ENCODE peak calls at places on chromosome 20, in seven cellular contexts. W is transverse colon, Z is endothelial cell of umbilical vein, E is breast epithelium, F is HCT116, K is H1, A is upper lobe of left lung. N is an unnamed sample. For H3K4me1, the result is how much of the 10 kb centered on the place peaks cover.

GRCh38 chr20:45343867-45344721 is 4.1 kb downstream of the SDC4 start:
- DNase-seq in W (peak), Z (peak), E (peak), F (peak), K (no peak), A (peak), N (no peak)

GRCh38 chr20:44081476-44081875 is 105.5 kb downstream of the JPH2 start:
- DNase-seq in W (no peak), Z (peak), E (no peak), F (no peak), K (no peak), A (no peak), N (no peak)

GRCh38 chr20:44700306-44700705 is 14.9 kb upstream of the CCN5 start:
- DNase-seq in W (no peak), Z (no peak), E (no peak), F (no peak), K (no peak), A (no peak), N (no peak)

GRCh38 chr20:16013631-16014030 is 559.6 kb downstream of the KIF16B start:
- DNase-seq in W (no peak), Z (no peak), E (no peak), F (no peak), K (no peak), A (no peak), N (no peak)

GRCh38 chr20:40814328-40814960 is 125.4 kb upstream of the MAFB start:
- DNase-seq in W (no peak), Z (no peak), E (no peak), F (no peak), K (no peak), A (no peak), N (no peak)

GRCh38 chr20:21640556-21640955 is 64.9 kb upstream of the PAX1 start:
- DNase-seq in W (no peak), Z (no peak), E (no peak), F (peak), K (peak), A (no peak), N (peak)

GRCh38 chr20:14958626-14959025 is 621.2 kb upstream of the FLRT3 start:
- DNase-seq in W (no peak), Z (no peak), E (no peak), F (no peak), K (no peak), A (no peak), N (no peak)

GRCh38 chr20:45337367-45338120 is 10.7 kb downstream of the SDC4 start:
- DNase-seq in W (peak), Z (no peak), E (peak), F (no peak), K (peak), A (peak), N (no peak)

GRCh38 chr20:51434556-51435256 is 107.8 kb downstream of the NFATC2 start:
- DNase-seq in W (no peak), Z (no peak), E (no peak), F (peak), K (no peak), A (no peak), N (no peak)

GRCh38 chr20:23036371-23036770 is 1.3 kb downstream of the SSTR4 start:
- DNase-seq in W (no peak), Z (no peak), E (no peak), F (no peak), K (no peak), A (no peak), N (no peak)

GRCh38 chr20:61279621-61280150 is 27.6 kb downstream of the CDH4 start:
- DNase-seq in W (no peak), Z (no peak), E (no peak), F (no peak), K (no peak), A (no peak), N (no peak)

GRCh38 chr20:61278296-61278695 is 26.2 kb downstream of the CDH4 start:
- DNase-seq in W (no peak), Z (no peak), E (no peak), F (no peak), K (no peak), A (no peak), N (no peak)

GRCh38 chr20:61280217-61280980 is 28.3 kb downstream of the CDH4 start:
- DNase-seq in W (no peak), Z (no peak), E (no peak), F (no peak), K (no peak), A (no peak), N (peak)

GRCh38 chr20:61284752-61285151 is 32.7 kb downstream of the CDH4 start:
- DNase-seq in W (no peak), Z (no peak), E (no peak), F (no peak), K (no peak), A (no peak), N (no peak)

GRCh38 chr20:61281286-61281795 is 29.3 kb downstream of the CDH4 start:
- DNase-seq in W (no peak), Z (no peak), E (no peak), F (no peak), K (no peak), A (no peak), N (no peak)
- TF ChIP-seq POLR2AphosphoS5 in W (no peak), Z (no peak), E (no peak), F (no peak), K (no peak), A (no peak), N (no peak)

GRCh38 chr20:62916703-62917476 is 9.4 kb downstream of the DIDO1 start:
- DNase-seq in W (no peak), Z (no peak), E (no peak), F (no peak), K (no peak), A (no peak), N (no peak)
- H3K4me1 ChIP-seq in W (half or more), Z (under half), E (under half), F (under half), K (under half), A (half or more), N (half or more)

DNA sequence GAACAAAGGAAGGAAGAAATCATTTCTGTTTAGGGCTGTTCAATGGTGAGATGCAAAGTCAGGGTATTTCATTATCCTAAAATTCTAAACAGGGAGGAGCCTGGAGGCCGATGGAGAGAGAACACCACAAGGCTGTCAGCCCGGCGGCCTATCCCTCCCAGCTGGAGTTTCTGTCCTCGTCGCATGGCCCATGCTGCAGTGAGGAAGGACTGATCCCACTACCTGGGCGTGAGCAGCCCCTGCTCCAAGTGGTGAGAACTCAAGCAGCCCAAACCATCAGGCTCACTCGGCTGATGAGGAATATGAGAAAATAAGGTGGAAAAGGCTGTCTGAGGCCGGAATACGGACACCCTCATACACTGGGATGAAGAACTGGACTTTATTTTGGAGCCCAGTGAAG is 30.8 kb downstream of the DIDO1 start:
- DNase-seq in W (no peak), Z (no peak), E (no peak), F (no peak), K (no peak), A (no peak), N (no peak)
- TF ChIP-seq POLR2AphosphoS5 in W (peak), Z (no peak), E (no peak), F (no peak), K (peak), A (no peak), N (no peak)

GRCh38 chr20:8133816-8134451 is 1.9 kb downstream of the PLCB1 start:
- DNase-seq in W (no peak), Z (peak), E (no peak), F (no peak), K (no peak), A (no peak), N (no peak)

GRCh38 chr20:8130840-8131526 is 1.1 kb upstream of the PLCB1 start:
- DNase-seq in W (no peak), Z (no peak), E (no peak), F (no peak), K (no peak), A (no peak), N (no peak)

GRCh38 chr20:8131598-8132014 is 460 bp upstream of the PLCB1 start:
- DNase-seq in W (no peak), Z (no peak), E (no peak), F (no peak), K (no peak), A (no peak), N (no peak)

GRCh38 chr20:8132632-8133587 is 844 bp downstream of the PLCB1 start:
- DNase-seq in W (peak), Z (peak), E (peak), F (no peak), K (no peak), A (peak), N (peak)

DNA sequence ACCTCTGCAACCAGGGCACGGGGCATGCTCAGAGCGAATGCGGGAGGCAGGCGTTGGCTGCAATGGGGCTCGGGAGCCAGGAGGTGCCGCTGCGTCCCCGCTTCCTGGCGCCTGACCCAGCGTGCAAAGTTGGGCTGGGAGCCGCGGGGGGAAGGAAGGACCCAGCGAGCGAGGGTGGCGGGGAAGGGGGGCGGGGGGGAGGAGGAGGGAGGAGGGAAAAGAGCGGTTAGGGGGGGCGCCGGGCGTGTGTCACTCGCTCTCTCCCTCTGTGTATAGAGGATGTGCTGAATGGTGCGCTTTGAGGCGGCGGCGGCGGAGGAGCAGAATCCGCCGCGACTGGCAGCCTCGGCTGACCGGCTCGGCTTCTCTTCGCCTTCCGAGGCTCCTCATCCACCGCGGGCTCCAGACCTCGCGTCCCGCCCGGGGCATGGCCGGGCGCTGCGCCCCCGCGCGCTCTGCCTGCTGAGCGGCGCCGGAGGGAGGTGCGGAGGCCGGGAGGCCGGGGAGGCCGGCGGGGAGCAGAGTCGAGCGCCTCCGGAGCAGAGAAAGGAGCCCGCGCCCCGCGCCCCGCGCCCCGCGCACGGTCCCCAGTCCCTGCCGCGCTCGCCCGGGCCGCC is at the start of gene PLCB1:
- DNase-seq in W (peak), Z (peak), E (peak), F (peak), K (peak), A (peak), N (peak)
- H3K4me1 ChIP-seq in W (under half), Z (under half), E (under half), F (under half), K (under half), A (under half), N (under half)

DNA sequence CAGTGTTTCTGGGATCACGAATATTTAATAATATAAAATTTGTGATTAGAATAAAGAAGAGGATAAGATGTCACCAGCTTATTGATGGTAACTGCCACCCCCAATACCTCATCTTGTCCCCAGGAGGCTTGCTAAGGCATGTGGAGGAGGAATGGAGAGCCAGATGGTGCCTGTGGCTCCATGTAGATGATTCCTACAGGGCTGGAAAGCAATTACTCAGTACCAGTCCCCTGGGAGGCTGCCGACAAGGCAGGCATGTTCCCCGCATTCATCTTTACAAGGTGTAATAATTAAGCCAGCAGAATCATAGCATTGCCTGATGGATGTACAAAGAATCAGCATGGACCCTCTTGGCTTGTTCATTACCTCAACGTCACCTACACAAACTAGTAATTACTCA is 155.3 kb downstream of the PLCB1 start:
- DNase-seq in W (no peak), Z (no peak), E (no peak), F (no peak), K (no peak), A (no peak), N (no peak)
- TF ChIP-seq POLR2AphosphoS5 in W (no peak), Z (no peak), E (no peak), F (no peak), K (no peak), A (no peak), N (no peak)

GRCh38 chr20:49610701-49611538 is 43.0 kb upstream of the PTGIS start:
- DNase-seq in W (peak), Z (peak), E (peak), F (peak), K (peak), A (peak), N (peak)

GRCh38 chr20:49614338-49615050 is 46.6 kb upstream of the PTGIS start:
- DNase-seq in W (no peak), Z (no peak), E (no peak), F (no peak), K (no peak), A (no peak), N (no peak)

GRCh38 chr20:49612127-49612738 is 44.3 kb upstream of the PTGIS start:
- DNase-seq in W (peak), Z (no peak), E (no peak), F (no peak), K (no peak), A (no peak), N (no peak)

GRCh38 chr20:49607568-49607967 is 39.6 kb upstream of the PTGIS start:
- DNase-seq in W (no peak), Z (no peak), E (no peak), F (no peak), K (no peak), A (no peak), N (no peak)

DNA sequence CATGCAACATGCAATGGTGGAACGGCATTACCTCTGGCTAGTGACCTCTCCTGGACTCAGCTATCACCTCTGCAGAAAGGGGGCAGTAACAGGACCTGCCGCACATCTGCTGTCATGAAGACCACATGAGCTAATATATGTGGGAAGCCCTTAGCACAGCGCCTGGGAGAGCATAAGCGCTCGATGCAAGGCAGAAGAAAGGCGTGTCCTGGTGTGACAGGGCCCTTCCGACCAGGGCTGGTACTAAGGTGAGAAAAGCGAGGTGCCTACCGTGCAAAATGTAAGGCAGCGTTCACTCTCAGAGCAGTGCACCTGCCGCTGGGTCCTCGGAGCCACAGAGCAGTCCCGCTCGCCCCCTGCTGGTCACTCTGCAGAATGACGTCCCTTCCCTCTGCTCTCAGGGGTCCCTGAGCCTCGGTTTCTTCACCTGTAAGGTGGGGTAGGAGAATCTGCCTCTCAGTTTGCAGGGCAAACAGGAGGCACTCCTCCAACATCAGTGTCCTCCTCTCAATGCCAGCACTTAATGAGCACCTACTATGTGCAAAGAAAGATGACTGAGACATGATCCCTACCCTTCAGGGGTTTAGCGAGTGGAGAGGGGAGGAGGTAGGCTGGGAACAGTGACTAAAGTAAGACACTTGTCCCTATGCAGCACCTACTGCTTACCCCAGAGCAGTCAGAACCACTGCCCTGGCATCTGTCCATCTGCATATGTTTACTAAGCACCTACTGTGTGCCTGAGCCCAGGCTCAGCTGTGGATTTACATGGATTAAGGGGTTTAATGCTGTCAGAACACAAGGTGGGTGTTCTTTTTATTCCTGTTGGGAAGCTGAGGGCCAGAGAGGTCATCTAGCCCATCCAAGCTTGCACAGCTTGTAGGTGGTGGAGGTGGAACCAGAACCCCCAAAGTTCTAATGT is 41.1 kb upstream of the PTGIS start:
- DNase-seq in W (peak), Z (peak), E (peak), F (peak), K (peak), A (peak), N (peak)
- H3K4me1 ChIP-seq in W (under half), Z (under half), E (under half), F (under half), K (under half), A (under half), N (under half)

DNA sequence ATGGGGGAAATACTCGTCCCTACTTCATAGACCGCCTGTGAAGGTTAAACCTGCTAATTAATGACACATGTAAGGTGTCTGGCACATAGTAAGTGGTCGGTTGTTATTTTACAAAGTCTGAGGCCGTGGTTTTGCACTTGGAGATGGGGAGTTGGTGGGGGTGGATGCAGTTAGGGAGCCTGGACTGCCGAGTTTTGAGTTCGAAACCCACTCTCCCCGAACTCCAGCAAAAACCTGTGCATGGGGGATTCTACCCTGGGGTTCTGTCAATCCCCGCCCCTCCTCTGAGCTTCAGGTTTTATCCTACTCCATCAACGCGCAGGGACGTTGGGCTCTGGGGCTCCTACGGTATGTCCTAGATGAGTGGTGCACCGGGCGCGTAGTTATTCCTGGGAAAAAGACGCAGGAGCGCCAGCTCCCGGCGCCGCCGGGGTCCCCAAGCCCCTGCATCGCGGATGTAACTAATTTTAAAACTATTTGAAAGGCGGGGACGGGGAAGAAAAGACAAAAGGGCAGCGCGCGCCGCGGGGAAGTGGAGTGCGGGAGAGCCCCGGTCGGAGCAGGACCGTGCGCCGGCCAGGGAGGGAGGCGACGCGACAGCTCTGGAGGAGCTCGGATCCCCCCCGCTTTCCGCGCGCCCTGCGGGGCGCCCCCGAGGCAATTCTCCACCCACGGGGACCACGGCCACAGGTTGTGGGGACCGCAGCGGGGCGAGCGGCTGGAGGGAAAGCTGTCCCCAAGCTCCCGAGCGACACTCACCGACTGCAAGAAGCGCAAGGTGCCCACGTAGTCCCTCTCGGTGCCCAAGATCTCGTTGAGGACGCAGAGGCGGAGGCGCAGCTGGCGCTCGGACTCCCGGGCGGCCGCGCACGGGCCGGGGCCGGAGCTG is 672 bp downstream of the PREX1 start:
- DNase-seq in W (peak), Z (peak), E (no peak), F (no peak), K (peak), A (no peak), N (peak)
- TF ChIP-seq POLR2AphosphoS5 in W (no peak), Z (no peak), E (no peak), F (no peak), K (no peak), A (no peak), N (no peak)

DNA sequence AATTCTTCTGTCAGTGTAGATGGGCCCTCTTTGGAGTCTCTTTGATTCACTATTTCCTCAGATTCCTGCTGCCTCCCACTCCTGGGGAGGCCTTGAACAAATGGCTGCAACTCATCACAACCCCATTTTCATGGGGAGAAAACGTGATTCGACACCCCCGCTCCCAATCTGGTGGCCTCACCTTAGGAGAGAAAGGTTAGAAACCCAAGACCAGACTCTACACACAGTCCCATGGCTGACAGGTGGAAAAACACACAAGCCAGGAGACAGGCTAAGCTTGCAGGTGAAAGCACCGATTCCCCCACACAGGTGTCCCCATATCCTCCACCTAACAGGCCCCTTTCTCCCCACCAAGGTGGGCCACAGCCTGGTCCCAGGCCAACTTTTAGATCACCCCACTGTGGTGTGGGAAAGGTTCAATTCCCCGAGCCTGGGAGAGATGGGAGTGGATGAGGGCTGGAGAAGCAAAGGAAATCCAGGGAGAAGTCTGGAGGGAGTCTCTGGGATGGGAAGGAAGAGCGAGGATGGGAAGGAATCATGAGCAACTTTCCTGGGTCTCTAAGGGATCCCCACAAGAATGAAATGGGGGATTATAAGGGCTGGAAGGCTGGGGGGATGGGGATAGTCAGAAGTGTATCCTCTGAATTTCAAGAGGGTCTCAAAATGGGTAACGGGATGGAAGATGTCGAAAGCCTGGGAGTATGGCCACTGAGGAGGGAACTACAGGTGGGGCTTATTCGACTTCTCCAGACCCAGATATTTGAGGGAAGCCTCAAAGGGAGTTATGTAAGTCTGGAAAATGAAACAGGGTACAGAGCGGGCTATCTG is 946 bp downstream of the PLAGL2 start:
- DNase-seq in W (no peak), Z (no peak), E (no peak), F (no peak), K (no peak), A (no peak), N (no peak)
- H3K4me1 ChIP-seq in W (under half), Z (under half), E (under half), F (under half), K (under half), A (half or more), N (under half)

N was measured in GM23338.